ENCODE peak calls at places on chromosomes 13 and 19, in seven cellular contexts. Q, M, J, L, F, R and K are unnamed samples.
A peak's percentile ranks its signal among the peaks of the same experiment; 100 is the strongest.

GRCh38 chr19:1146418-1146711 is 27.7 kb downstream of the SBNO2 start:
- DNase-seq in Q (no peak), M (no peak), J (no peak), L (no peak), F (no peak), R (no peak), K (no peak)

GRCh38 chr13:86020350-86021002 is 221.3 kb upstream of the SLITRK6 start:
- DNase-seq in Q (no peak), M (no peak), J (no peak), L (no peak), F (no peak), R (no peak), K (peak; percentile 73)

GRCh38 chr19:18205180-18205915 is 1.5 kb upstream of the RAB3A start:
- DNase-seq in Q (peak; percentile 75), M (no peak), J (no peak), L (no peak), F (peak; percentile 81), R (peak; percentile 87), K (peak; percentile 83)

GRCh38 chr19:23002690-23003422 is at the start of gene ZNF728:
- DNase-seq in Q (no peak), M (no peak), J (no peak), L (no peak), F (no peak), R (peak; percentile 92), K (no peak)

GRCh38 chr13:87129602-87130300 is 541.4 kb upstream of the SLITRK5 start:
- DNase-seq in Q (no peak), M (no peak), J (no peak), L (no peak), F (no peak), R (no peak), K (peak; percentile 60)

GRCh38 chr13:74206061-74206561 is 71.9 kb upstream of the KLF12 start:
- DNase-seq in Q (no peak), M (no peak), J (no peak), L (no peak), F (peak; percentile 96), R (no peak), K (peak; percentile 70)

GRCh38 chr19:307793-308420 is 16.7 kb upstream of the PLPP2 start:
- DNase-seq in Q (no peak), M (no peak), J (no peak), L (no peak), F (no peak), R (no peak), K (no peak)

GRCh38 chr19:51131780-51132680 is 7.3 kb downstream of the SIGLEC9 start:
- DNase-seq in Q (peak; percentile 39), M (no peak), J (no peak), L (no peak), F (peak; percentile 9), R (peak; percentile 71), K (peak; percentile 5)

GRCh38 chr19:13557756-13558398 is 51.6 kb upstream of the CACNA1A start:
- DNase-seq in Q (no peak), M (no peak), J (no peak), L (no peak), F (no peak), R (no peak), K (peak; percentile 23)

GRCh38 chr13:61113140-61113658 is 302.4 kb downstream of the PCDH20 start:
- DNase-seq in Q (no peak), M (no peak), J (no peak), L (no peak), F (no peak), R (no peak), K (no peak)

GRCh38 chr13:97749174-97749573 is 204.3 kb upstream of the IPO5 start:
- DNase-seq in Q (peak; percentile 19), M (no peak), J (peak; percentile 8), L (no peak), F (peak; percentile 8), R (no peak), K (peak; percentile 60)

GRCh38 chr13:107886118-107886517 is 329.2 kb downstream of the LIG4 start:
- DNase-seq in Q (no peak), M (no peak), J (no peak), L (no peak), F (no peak), R (no peak), K (no peak)

GRCh38 chr13:94798738-94799137 is 86.4 kb upstream of the SOX21 start:
- DNase-seq in Q (no peak), M (no peak), J (no peak), L (no peak), F (no peak), R (no peak), K (peak; percentile 2)

GRCh38 chr13:72716776-72717175 is 10.7 kb downstream of the MZT1 start:
- DNase-seq in Q (peak; percentile 55), M (no peak), J (no peak), L (no peak), F (no peak), R (no peak), K (no peak)

GRCh38 chr13:25214371-25215252 is 42.5 kb upstream of the AMER2 start:
- DNase-seq in Q (peak; percentile 19), M (no peak), J (no peak), L (no peak), F (peak; percentile 58), R (peak; percentile 29), K (peak; percentile 29)

GRCh38 chr19:51697169-51697776 is 4.1 kb downstream of the SPACA6 start:
- DNase-seq in Q (no peak), M (no peak), J (no peak), L (no peak), F (no peak), R (no peak), K (no peak)

GRCh38 chr13:40813662-40814454 is 24.4 kb downstream of the SLC25A15 start:
- DNase-seq in Q (peak; percentile 49), M (no peak), J (no peak), L (no peak), F (peak; percentile 43), R (no peak), K (peak; percentile 67)

GRCh38 chr13:46622918-46623256 is 69.9 kb downstream of the LRCH1 start:
- DNase-seq in Q (no peak), M (no peak), J (no peak), L (no peak), F (peak; percentile 88), R (peak; percentile 55), K (peak; percentile 29)

GRCh38 chr19:30082168-30082567 is 140.1 kb downstream of the URI1 start:
- DNase-seq in Q (no peak), M (no peak), J (no peak), L (no peak), F (no peak), R (no peak), K (no peak)

GRCh38 chr19:6221878-6222746 is 57.7 kb downstream of the MLLT1 start:
- DNase-seq in Q (no peak), M (no peak), J (no peak), L (no peak), F (no peak), R (no peak), K (no peak)

GRCh38 chr13:103277099-103277498 is 210.9 kb upstream of the SLC10A2 start:
- DNase-seq in Q (no peak), M (no peak), J (no peak), L (no peak), F (no peak), R (no peak), K (no peak)

GRCh38 chr13:110499621-110500281 is 61.8 kb downstream of the RAB20 start:
- DNase-seq in Q (peak; percentile 47), M (no peak), J (no peak), L (no peak), F (peak; percentile 93), R (no peak), K (peak; percentile 94)

GRCh38 chr13:91167706-91168459 is 179.6 kb upstream of the MIR17HG start:
- DNase-seq in Q (no peak), M (no peak), J (no peak), L (no peak), F (no peak), R (no peak), K (no peak)

GRCh38 chr13:112638919-112639318 is 50.9 kb upstream of the ATP11A start:
- DNase-seq in Q (no peak), M (no peak), J (no peak), L (no peak), F (no peak), R (no peak), K (no peak)

GRCh38 chr13:46739447-46740125 is 57.4 kb downstream of the ESD start:
- DNase-seq in Q (no peak), M (no peak), J (no peak), L (no peak), F (no peak), R (no peak), K (peak; percentile 11)

GRCh38 chr19:33048806-33049676 is 15.6 kb downstream of the RHPN2 start:
- DNase-seq in Q (no peak), M (no peak), J (peak; percentile 26), L (no peak), F (no peak), R (no peak), K (no peak)